ENCODE peak calls at places on chromosomes 12 and 14, in four cellular contexts. V is mucosa of descending colon, B is adrenal gland, F is tibial artery. W is an unnamed sample. For H3K4me1, the result is how much of the 10 kb centered on the place peaks cover.

GRCh38 chr12:67002711-67003110 is 266.4 kb upstream of the CAND1 start:
- DNase-seq in V (no peak), B (no peak), F (no peak), W (no peak)

GRCh38 chr12:69655616-69656336 is 43.3 kb downstream of the BEST3 start:
- DNase-seq in V (no peak), B (no peak), F (no peak), W (no peak)

GRCh38 chr14:24378981-24379906 is 11.3 kb downstream of the NFATC4 start:
- DNase-seq in V (no peak), B (no peak), F (no peak), W (no peak)

GRCh38 chr12:100553851-100554404 is 19.6 kb upstream of the GAS2L3 start:
- DNase-seq in V (no peak), B (peak), F (no peak), W (no peak)

GRCh38 chr14:36442824-36443241 is 77.2 kb downstream of the NKX2-1 start:
- DNase-seq in V (no peak), B (no peak), F (no peak), W (no peak)

GRCh38 chr12:84996759-84997158 is 39.3 kb downstream of the TSPAN19 start:
- DNase-seq in V (no peak), B (no peak), F (no peak), W (no peak)

GRCh38 chr14:96267916-96268315 is 11.9 kb downstream of the BDKRB1 start:
- DNase-seq in V (no peak), B (no peak), F (no peak), W (no peak)

GRCh38 chr12:131218291-131219172 is 264.8 kb downstream of the ADGRD1 start:
- DNase-seq in V (no peak), B (no peak), F (no peak), W (no peak)

GRCh38 chr14:64698899-64699298 is 5.3 kb upstream of the PLEKHG3 start:
- DNase-seq in V (no peak), B (no peak), F (peak), W (no peak)

GRCh38 chr12:120228041-120228290 is 27.1 kb upstream of the RPLP0 start:
- DNase-seq in V (no peak), B (no peak), F (no peak), W (no peak)

GRCh38 chr14:38404616-38405015 is 148.7 kb upstream of the CLEC14A start:
- DNase-seq in V (no peak), B (no peak), F (no peak), W (no peak)

GRCh38 chr14:22551597-22551982 is 37.4 kb downstream of the DAD1 start:
- DNase-seq in V (no peak), B (no peak), F (no peak), W (no peak)

GRCh38 chr14:49950275-49951250 is 57.7 kb downstream of the ARF6 start:
- DNase-seq in V (peak), B (no peak), F (no peak), W (peak)

GRCh38 chr14:25111061-25111601 is 61.2 kb upstream of the STXBP6 start:
- DNase-seq in V (no peak), B (no peak), F (peak), W (no peak)

GRCh38 chr14:74763803-74764531 is 851 bp downstream of the YLPM1 start:
- DNase-seq in V (no peak), B (peak), F (peak), W (peak)

GRCh38 chr12:21221072-21221471 is 90.1 kb downstream of the SLCO1B1 start:
- DNase-seq in V (no peak), B (no peak), F (no peak), W (no peak)

GRCh38 chr12:52007158-52007921 is 594 bp downstream of the TAMALIN start:
- DNase-seq in V (peak), B (peak), F (peak), W (no peak)

GRCh38 chr12:3421191-3421590 is 69.8 kb upstream of the PRMT8 start:
- DNase-seq in V (no peak), B (no peak), F (no peak), W (no peak)

GRCh38 chr14:95039259-95039992 is 117.9 kb downstream of the DICER1 start:
- DNase-seq in V (no peak), B (no peak), F (no peak), W (no peak)

GRCh38 chr12:120625557-120626419 is 14.6 kb upstream of the CABP1 start:
- DNase-seq in V (no peak), B (no peak), F (no peak), W (no peak)

GRCh38 chr14:69713976-69714716 is 52.8 kb upstream of the SRSF5 start:
- DNase-seq in V (no peak), B (no peak), F (no peak), W (peak)

GRCh38 chr12:108602961-108603704 is 5.2 kb upstream of the TMEM119 start:
- DNase-seq in V (no peak), B (no peak), F (no peak), W (no peak)

GRCh38 chr12:52243774-52244614 is 11.0 kb downstream of the KRT7 start:
- DNase-seq in V (peak), B (peak), F (peak), W (peak)

GRCh38 chr12:117994551-117995438 is 21.7 kb upstream of the RFC5 start:
- DNase-seq in V (no peak), B (no peak), F (no peak), W (no peak)

GRCh38 chr14:71271166-71271945 is 364.1 kb downstream of the PCNX1 start:
- DNase-seq in V (no peak), B (no peak), F (no peak), W (no peak)

GRCh38 chr12:115946867-115947695 is 330.4 kb downstream of the MED13L start:
- DNase-seq in V (no peak), B (no peak), F (no peak), W (no peak)

GRCh38 chr12:45966486-45966885 is 23.9 kb downstream of the SCAF11 start:
- DNase-seq in V (no peak), B (no peak), F (no peak), W (no peak)

GRCh38 chr12:110180591-110181005 is 56.4 kb downstream of the IFT81 start:
- DNase-seq in V (no peak), B (no peak), F (no peak), W (no peak)

GRCh38 chr12:114848661-114849060 is 164.7 kb upstream of the TBX3 start:
- DNase-seq in V (no peak), B (peak), F (no peak), W (no peak)

GRCh38 chr14:100593751-100594624 is 6.8 kb upstream of the BEGAIN start:
- DNase-seq in V (no peak), B (no peak), F (no peak), W (no peak)

GRCh38 chr12:121279507-121279915 is 17.0 kb downstream of the CAMKK2 start:
- DNase-seq in V (no peak), B (peak), F (peak), W (no peak)

GRCh38 chr14:39762576-39763401 is 330.6 kb upstream of the FBXO33 start:
- DNase-seq in V (no peak), B (no peak), F (no peak), W (no peak)

GRCh38 chr12:112328411-112329124 is 53.7 kb downstream of the HECTD4 start:
- DNase-seq in V (no peak), B (no peak), F (no peak), W (no peak)

GRCh38 chr12:19402743-19403400 is 36.4 kb upstream of the AEBP2 start:
- DNase-seq in V (no peak), B (peak), F (no peak), W (no peak)

GRCh38 chr12:1606021-1606622 is 11.7 kb upstream of the FBXL14 start:
- DNase-seq in V (peak), B (peak), F (peak), W (peak)

GRCh38 chr14:38724621-38725020 is 378.4 kb downstream of the SEC23A start:
- DNase-seq in V (no peak), B (no peak), F (no peak), W (no peak)

GRCh38 chr12:45633733-45634132 is 95.8 kb upstream of the ARID2 start:
- DNase-seq in V (no peak), B (no peak), F (no peak), W (no peak)

GRCh38 chr14:103207038-103207403 is 83.8 kb downstream of the TNFAIP2 start:
- DNase-seq in V (peak), B (peak), F (peak), W (peak)

GRCh38 chr14:69539631-69540410 is 34.9 kb downstream of the CCDC177 start:
- DNase-seq in V (no peak), B (peak), F (peak), W (no peak)

DNA sequence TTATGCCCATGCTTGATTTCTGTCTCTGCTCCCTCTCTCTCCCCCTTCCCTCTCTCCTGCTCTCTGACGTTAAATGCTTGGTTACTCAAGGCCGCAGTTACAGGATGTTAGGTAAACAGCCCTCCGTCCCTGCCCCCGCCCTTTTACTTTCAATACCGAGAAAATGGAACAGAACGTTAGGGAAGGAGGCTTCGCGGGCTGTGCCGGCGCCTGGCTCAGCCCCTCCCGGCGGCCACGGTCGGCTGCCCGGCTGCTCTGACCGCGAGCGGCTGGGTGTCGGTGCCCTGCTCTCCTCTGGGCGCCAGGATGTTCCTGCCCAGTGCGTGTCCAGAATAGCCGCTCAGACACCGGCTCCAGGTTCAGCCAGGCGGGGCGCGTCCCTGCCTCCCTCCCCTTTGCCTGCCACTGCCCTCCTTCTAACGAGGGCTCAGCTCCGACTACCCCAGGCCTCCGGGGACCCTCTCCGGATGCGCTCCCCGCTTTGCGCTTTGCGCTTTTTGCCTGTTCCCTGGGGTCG is 166.1 kb downstream of the ADCK1 start:
- DNase-seq in V (no peak), B (peak), F (no peak), W (no peak)
- H3K4me3 ChIP-seq in V (no peak), B (no peak), F (no peak), W (no peak)

GRCh38 chr12:47829584-47829983 is 9.9 kb upstream of the HDAC7 start:
- DNase-seq in V (no peak), B (peak), F (no peak), W (no peak)
- H3K4me1 ChIP-seq in V (under half), B (under half), F (under half), W (under half)

DNA sequence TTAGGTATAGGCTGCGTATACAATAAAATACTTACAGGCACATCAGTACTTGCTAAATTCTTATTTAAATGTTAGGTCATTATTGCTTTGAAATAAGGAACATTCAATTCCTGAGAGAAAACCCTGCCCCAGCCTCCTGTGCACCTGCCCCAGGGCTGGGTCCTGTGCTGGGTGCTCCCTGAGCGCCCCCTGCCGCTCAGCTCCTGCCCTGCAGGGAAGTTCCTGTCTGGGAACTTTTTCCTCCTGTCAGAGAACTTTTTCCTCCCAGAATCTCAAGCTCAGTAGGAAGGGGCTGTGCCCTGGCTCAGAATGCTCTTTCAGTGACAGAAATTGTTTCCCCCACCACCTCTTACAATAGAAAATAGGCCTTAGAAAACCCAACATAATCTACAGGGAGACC is 751.1 kb downstream of the TMEM121 start:
- DNase-seq in V (no peak), B (no peak), F (no peak), W (no peak)
- H3K4me3 ChIP-seq in V (no peak), B (no peak), F (no peak), W (no peak)

DNA sequence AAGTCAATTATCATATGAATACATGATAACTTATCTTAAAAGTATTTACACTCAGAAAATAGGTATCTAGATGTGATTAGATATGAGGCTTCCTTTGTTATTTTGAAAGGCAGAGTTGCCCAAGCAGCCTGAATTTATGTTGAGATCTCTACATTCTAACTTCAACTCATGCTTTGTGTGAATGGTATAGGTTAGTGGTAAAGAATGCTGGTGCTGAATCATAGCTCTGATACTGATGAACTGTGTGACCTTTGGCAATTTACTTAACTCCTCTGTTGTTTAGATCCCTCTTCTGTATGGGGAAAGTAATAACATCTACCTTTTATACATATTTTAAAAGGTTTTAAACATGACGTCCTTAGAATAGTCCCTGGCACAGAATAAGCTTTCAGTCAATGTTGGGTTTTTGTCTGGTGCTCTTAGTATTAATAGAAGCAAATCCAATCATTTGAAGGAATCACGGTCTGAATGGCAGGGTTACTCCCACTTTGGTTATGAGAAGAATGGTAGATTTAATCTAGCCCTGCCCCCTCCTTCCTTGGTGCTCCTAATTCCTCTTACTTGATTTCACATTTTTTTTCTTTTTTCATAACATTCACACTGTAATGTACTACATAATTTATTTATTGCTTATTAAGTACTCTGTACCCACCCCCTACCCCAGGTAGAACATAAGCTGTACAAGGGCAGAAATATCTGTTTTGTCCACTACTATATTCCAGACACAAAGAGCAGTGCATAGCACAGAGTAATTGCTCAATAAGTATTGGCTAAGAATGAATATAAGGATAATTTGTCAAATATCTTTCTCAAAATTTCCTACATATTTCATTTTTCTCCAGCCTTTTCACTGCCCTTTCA is 203.3 kb upstream of the KRR1 start:
- DNase-seq in V (no peak), B (no peak), F (no peak), W (no peak)
- H3K4me1 ChIP-seq in V (under half), B (under half), F (under half), W (under half)

DNA sequence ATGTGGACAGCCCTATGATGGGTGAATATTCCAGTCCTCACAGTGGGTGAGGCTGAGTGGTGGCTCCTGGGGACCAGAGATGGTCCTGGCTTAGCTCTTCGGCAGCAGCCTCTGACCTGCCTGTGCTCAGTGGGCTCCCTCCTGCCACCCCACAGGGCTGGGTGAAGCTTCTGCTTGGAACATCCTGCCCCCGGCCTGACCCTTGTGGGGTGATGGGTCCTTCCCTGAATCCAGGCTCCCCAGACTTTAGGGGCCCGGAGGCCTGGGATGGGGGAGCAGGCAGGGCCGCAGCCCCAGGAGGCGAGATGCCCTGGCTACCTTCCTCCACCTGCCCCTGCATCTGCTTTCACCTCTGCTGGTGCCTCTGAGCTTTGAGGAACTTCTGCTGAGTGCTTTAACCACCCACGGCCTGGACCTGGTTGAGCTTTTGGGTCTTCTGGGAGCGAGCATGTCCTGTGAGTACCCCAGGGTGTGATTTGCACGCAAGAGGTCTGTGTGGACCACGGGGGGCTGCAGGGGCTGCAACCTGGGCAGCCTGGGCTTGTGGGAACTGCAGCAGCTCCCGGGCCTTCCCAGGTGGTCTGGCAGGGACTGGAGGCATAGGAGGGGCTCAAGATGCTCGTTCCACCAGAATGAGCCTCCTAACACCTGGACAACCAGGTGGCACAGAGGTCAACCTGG is 159.5 kb downstream of the KIF26A start:
- DNase-seq in V (peak), B (no peak), F (no peak), W (no peak)
- H3K4me3 ChIP-seq in V (no peak), B (no peak), F (no peak), W (no peak)

GRCh38 chr14:68377459-68377858 is 415.4 kb downstream of the ZFP36L1 start:
- DNase-seq in V (peak), B (peak), F (peak), W (no peak)

GRCh38 chr14:68376067-68376810 is 416.6 kb downstream of the ZFP36L1 start:
- DNase-seq in V (no peak), B (no peak), F (no peak), W (peak)

GRCh38 chr14:68377056-68377455 is 415.8 kb downstream of the ZFP36L1 start:
- DNase-seq in V (no peak), B (no peak), F (no peak), W (no peak)

GRCh38 chr14:68380304-68380840 is 412.5 kb downstream of the ZFP36L1 start:
- DNase-seq in V (no peak), B (peak), F (no peak), W (no peak)

GRCh38 chr14:68379510-68380303 is 413.2 kb downstream of the ZFP36L1 start:
- DNase-seq in V (peak), B (no peak), F (no peak), W (peak)
- H3K4me1 ChIP-seq in V (under half), B (under half), F (under half), W (under half)

DNA sequence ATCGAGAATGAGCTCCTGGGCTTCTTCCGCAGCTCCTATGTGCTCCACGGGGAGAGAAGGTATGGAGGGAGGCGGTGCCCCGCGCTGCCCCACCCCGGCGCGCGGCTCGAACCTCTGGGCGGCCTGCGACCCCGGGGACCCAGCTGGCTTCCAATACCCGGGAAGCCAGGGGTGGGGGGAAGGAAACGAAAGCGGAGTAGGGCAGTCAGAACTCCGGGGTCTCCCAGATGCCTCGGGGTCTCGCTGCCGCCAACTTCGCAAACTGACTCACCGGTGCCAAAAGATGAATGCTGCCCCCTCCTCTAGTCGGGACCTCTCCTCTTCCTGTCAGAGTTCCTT is 1.3 kb downstream of the TRHDE start:
- DNase-seq in V (no peak), B (no peak), F (no peak), W (no peak)
- H3K4me3 ChIP-seq in V (no peak), B (peak), F (peak), W (peak)

DNA sequence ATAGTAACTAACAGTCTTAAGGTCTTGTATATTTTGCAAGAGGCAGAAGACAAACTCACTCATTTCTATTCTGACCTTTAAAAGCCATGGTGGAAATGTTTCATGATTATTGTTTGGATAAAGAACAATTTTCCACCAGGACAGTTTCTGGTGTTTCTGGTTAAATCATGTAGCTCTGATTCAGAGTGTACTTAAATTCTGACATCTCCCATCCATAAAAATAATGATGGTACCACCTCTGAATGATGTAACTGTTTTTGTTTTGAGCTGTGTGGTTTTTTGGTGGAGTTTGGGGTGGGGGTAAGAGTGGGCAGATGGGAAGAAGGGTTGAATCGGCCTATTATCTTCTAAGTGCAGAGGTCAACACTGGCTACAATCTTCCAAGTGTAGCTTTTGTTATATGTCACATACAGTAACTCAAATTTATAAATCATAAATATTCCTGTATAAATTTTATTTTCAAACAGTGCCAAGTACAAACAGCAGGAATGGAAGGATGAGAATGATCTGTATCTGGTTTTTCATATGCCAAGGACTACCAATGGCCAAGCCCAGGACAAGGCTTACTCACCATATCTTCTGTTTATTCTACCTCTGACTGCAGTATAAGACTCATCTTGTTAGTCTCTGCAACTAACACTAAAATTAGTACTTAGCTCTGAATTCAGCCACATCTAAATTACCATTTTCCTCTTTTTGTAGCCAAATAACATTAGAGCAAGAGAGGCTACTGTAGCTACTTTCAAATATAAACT is 108.7 kb downstream of the BCAT1 start:
- DNase-seq in V (no peak), B (no peak), F (no peak), W (no peak)
- H3K4me1 ChIP-seq in V (under half), B (under half), F (under half), W (under half)

W was measured in prostate gland.